ENCODE peak calls at places on chromosomes 12 and 14, in seven cellular contexts. One of them, this sample, is unnamed.

GRCh38 chr14:92846162-92846897 is 52.2 kb downstream of the GOLGA5 start:
- DNase-seq in neuronal stem cell: no peak
- DNase-seq in H9: no peak
- DNase-seq in IMR-90: peak; percentile 82
- DNase-seq in mesenchymal stem cell: peak; percentile 81
- DNase-seq in H1: no peak
- DNase-seq in trophoblast cell: peak; percentile 13
- DNase-seq in this sample: no peak

GRCh38 chr14:100375273-100375962 is 52.3 kb downstream of the SLC25A47 start:
- DNase-seq in neuronal stem cell: no peak
- DNase-seq in H9: peak; percentile 56
- DNase-seq in IMR-90: peak; percentile 99
- DNase-seq in mesenchymal stem cell: peak; percentile 99
- DNase-seq in H1: peak; percentile 49
- DNase-seq in trophoblast cell: no peak
- DNase-seq in this sample: peak; percentile 95

GRCh38 chr12:129911437-129912049 is 7.7 kb upstream of the TMEM132D start:
- DNase-seq in neuronal stem cell: peak; percentile 43
- DNase-seq in H9: peak; percentile 85
- DNase-seq in IMR-90: no peak
- DNase-seq in mesenchymal stem cell: no peak
- DNase-seq in H1: no peak
- DNase-seq in trophoblast cell: no peak
- DNase-seq in this sample: peak; percentile 61

GRCh38 chr14:78327426-78328210 is 157.4 kb downstream of the NRXN3 start:
- DNase-seq in neuronal stem cell: no peak
- DNase-seq in H9: no peak
- DNase-seq in IMR-90: no peak
- DNase-seq in mesenchymal stem cell: no peak
- DNase-seq in H1: peak; percentile 3
- DNase-seq in trophoblast cell: no peak
- DNase-seq in this sample: peak; percentile 90

GRCh38 chr14:103031956-103032355 is 25.4 kb downstream of the CDC42BPB start:
- DNase-seq in neuronal stem cell: no peak
- DNase-seq in H9: no peak
- DNase-seq in IMR-90: no peak
- DNase-seq in mesenchymal stem cell: no peak
- DNase-seq in H1: no peak
- DNase-seq in trophoblast cell: peak; percentile 31
- DNase-seq in this sample: peak; percentile 47

GRCh38 chr14:93207468-93208308 is 632 bp downstream of the UBR7 start:
- DNase-seq in neuronal stem cell: peak; percentile 49
- DNase-seq in H9: no peak
- DNase-seq in IMR-90: peak; percentile 64
- DNase-seq in mesenchymal stem cell: peak; percentile 79
- DNase-seq in H1: no peak
- DNase-seq in trophoblast cell: no peak
- DNase-seq in this sample: peak; percentile 70

GRCh38 chr14:60488175-60488574 is 2.3 kb upstream of the C14orf39 start:
- DNase-seq in neuronal stem cell: no peak
- DNase-seq in H9: no peak
- DNase-seq in IMR-90: no peak
- DNase-seq in mesenchymal stem cell: no peak
- DNase-seq in H1: no peak
- DNase-seq in trophoblast cell: no peak
- DNase-seq in this sample: no peak

GRCh38 chr14:68790656-68791077 is 2.2 kb downstream of the ZFP36L1 start:
- DNase-seq in neuronal stem cell: no peak
- DNase-seq in H9: no peak
- DNase-seq in IMR-90: no peak
- DNase-seq in mesenchymal stem cell: no peak
- DNase-seq in H1: no peak
- DNase-seq in trophoblast cell: no peak
- DNase-seq in this sample: peak; percentile 22

GRCh38 chr14:71720978-71721624 is 211.1 kb upstream of the RGS6 start:
- DNase-seq in neuronal stem cell: peak; percentile 36
- DNase-seq in H9: peak; percentile 73
- DNase-seq in IMR-90: peak; percentile 85
- DNase-seq in mesenchymal stem cell: peak; percentile 78
- DNase-seq in H1: peak; percentile 38
- DNase-seq in trophoblast cell: peak; percentile 86
- DNase-seq in this sample: peak; percentile 90

GRCh38 chr12:60205500-60205899 is 609.7 kb downstream of the SLC16A7 start:
- DNase-seq in neuronal stem cell: no peak
- DNase-seq in H9: no peak
- DNase-seq in IMR-90: peak; percentile 41
- DNase-seq in mesenchymal stem cell: peak; percentile 7
- DNase-seq in H1: no peak
- DNase-seq in trophoblast cell: no peak
- DNase-seq in this sample: peak; percentile 59

GRCh38 chr12:99745106-99745505 is 97.6 kb downstream of the GARIN6 start:
- DNase-seq in neuronal stem cell: no peak
- DNase-seq in H9: no peak
- DNase-seq in IMR-90: no peak
- DNase-seq in mesenchymal stem cell: no peak
- DNase-seq in H1: no peak
- DNase-seq in trophoblast cell: no peak
- DNase-seq in this sample: no peak

GRCh38 chr12:124457287-124458219 is 109.9 kb downstream of the NCOR2 start:
- DNase-seq in neuronal stem cell: no peak
- DNase-seq in H9: no peak
- DNase-seq in IMR-90: peak; percentile 44
- DNase-seq in mesenchymal stem cell: peak; percentile 37
- DNase-seq in H1: no peak
- DNase-seq in trophoblast cell: peak; percentile 70
- DNase-seq in this sample: no peak

GRCh38 chr12:66636771-66637170 is 42.1 kb downstream of the GRIP1 start:
- DNase-seq in neuronal stem cell: no peak
- DNase-seq in H9: no peak
- DNase-seq in IMR-90: no peak
- DNase-seq in mesenchymal stem cell: peak; percentile 5
- DNase-seq in H1: no peak
- DNase-seq in trophoblast cell: no peak
- DNase-seq in this sample: no peak

GRCh38 chr14:72894623-72895378 is 900 bp upstream of the DPF3 start:
- DNase-seq in neuronal stem cell: peak; percentile 44
- DNase-seq in H9: peak; percentile 59
- DNase-seq in IMR-90: no peak
- DNase-seq in mesenchymal stem cell: peak; percentile 45
- DNase-seq in H1: no peak
- DNase-seq in trophoblast cell: peak; percentile 23
- DNase-seq in this sample: peak; percentile 85

GRCh38 chr12:84165998-84166571 is 746.5 kb downstream of the SLC6A15 start:
- DNase-seq in neuronal stem cell: no peak
- DNase-seq in H9: no peak
- DNase-seq in IMR-90: no peak
- DNase-seq in mesenchymal stem cell: no peak
- DNase-seq in H1: no peak
- DNase-seq in trophoblast cell: no peak
- DNase-seq in this sample: no peak

GRCh38 chr12:49331360-49332222 is 5.4 kb downstream of the C1QL4 start:
- DNase-seq in neuronal stem cell: no peak
- DNase-seq in H9: peak; percentile 80
- DNase-seq in IMR-90: peak; percentile 76
- DNase-seq in mesenchymal stem cell: peak; percentile 86
- DNase-seq in H1: no peak
- DNase-seq in trophoblast cell: peak; percentile 68
- DNase-seq in this sample: peak; percentile 80

GRCh38 chr14:31992051-31992450 is 85.1 kb upstream of the ARHGAP5 start:
- DNase-seq in neuronal stem cell: no peak
- DNase-seq in H9: no peak
- DNase-seq in IMR-90: peak; percentile 40
- DNase-seq in mesenchymal stem cell: peak; percentile 94
- DNase-seq in H1: no peak
- DNase-seq in trophoblast cell: no peak
- DNase-seq in this sample: no peak

DNA sequence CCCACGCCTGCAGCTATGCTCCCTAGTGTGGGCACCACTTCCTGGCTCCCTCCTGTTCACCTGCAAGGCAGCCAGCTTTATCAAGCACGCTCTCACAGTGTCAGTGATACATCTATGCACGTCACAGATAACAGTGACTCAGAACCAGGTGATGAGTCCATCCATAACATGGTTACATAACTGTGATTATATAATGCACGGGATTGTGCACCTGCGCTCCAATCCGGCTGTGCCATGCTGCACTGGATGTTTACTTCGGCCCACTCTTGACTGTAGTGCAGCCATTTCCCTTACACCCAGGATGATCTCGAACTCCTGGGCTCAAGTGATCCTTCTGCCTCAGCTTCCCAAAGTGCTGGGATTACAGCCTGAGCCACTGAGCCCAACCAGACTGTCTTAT is 38.4 kb upstream of the CEP83 start:
- DNase-seq in neuronal stem cell: no peak
- DNase-seq in H9: no peak
- DNase-seq in IMR-90: no peak
- DNase-seq in mesenchymal stem cell: no peak
- DNase-seq in H1: no peak
- DNase-seq in trophoblast cell: no peak
- DNase-seq in this sample: peak; percentile 39
- H3K23ac ChIP-seq in neuronal stem cell: no peak overlapping the region
- H3K23ac ChIP-seq in H9: no peak overlapping the region
- H3K23ac ChIP-seq in IMR-90: no peak overlapping the region
- H3K23ac ChIP-seq in mesenchymal stem cell: no peak overlapping the region
- H3K23ac ChIP-seq in H1: no peak overlapping the region
- H3K23ac ChIP-seq in trophoblast cell: no peak overlapping the region
- H3K23ac ChIP-seq in this sample: no peak overlapping the region

DNA sequence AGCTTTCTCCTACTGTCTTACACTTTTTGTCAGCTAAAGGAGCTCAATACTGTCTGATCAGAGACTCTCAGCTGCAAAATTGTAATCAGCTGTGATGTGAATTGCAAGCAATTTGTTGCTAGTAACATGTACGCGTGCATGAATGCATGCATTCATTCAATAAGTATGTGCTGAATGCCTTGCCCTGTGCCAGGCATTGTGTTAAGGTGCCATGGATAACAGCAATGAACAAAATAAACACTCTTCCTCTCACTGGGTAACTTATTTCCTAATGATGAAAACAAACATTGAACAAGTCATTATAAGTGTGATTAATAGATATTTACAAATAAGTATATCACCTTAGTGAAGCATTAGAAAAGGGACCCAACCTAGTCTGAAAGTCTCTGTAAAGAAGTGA is 163.2 kb upstream of the ARID2 start:
- DNase-seq in neuronal stem cell: no peak
- DNase-seq in H9: no peak
- DNase-seq in IMR-90: no peak
- DNase-seq in mesenchymal stem cell: no peak
- DNase-seq in H1: no peak
- DNase-seq in trophoblast cell: no peak
- DNase-seq in this sample: no peak
- H3K23ac ChIP-seq in neuronal stem cell: no peak overlapping the region
- H3K23ac ChIP-seq in H9: no peak overlapping the region
- H3K23ac ChIP-seq in IMR-90: no peak overlapping the region
- H3K23ac ChIP-seq in mesenchymal stem cell: no peak overlapping the region
- H3K23ac ChIP-seq in H1: no peak overlapping the region
- H3K23ac ChIP-seq in trophoblast cell: no peak overlapping the region
- H3K23ac ChIP-seq in this sample: no peak overlapping the region

DNA sequence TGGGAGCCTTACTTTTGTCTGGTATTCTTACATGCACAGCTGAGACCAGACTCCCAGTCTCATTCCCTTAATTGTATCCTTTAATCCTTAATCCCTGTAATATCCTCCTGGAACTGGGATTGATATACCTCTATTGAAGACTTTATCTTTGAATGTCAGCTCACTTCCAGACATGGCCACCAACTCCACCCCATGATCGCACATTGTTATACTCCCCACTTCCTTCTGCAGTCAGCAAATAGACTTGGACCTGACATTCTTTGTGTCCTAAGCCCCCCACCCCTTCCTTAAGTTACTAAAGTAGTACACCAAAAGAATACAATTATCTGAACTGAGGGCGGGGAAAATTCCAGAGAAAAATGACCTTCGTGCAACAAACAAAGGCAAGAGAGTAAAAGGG is 8.6 kb upstream of the OSBPL8 start:
- DNase-seq in neuronal stem cell: no peak
- DNase-seq in H9: no peak
- DNase-seq in IMR-90: no peak
- DNase-seq in mesenchymal stem cell: no peak
- DNase-seq in H1: no peak
- DNase-seq in trophoblast cell: no peak
- DNase-seq in this sample: no peak
- H3K23ac ChIP-seq in neuronal stem cell: no peak overlapping the region
- H3K23ac ChIP-seq in H9: no peak overlapping the region
- H3K23ac ChIP-seq in IMR-90: no peak overlapping the region
- H3K23ac ChIP-seq in mesenchymal stem cell: no peak overlapping the region
- H3K23ac ChIP-seq in H1: no peak overlapping the region
- H3K23ac ChIP-seq in trophoblast cell: no peak overlapping the region
- H3K23ac ChIP-seq in this sample: no peak overlapping the region

GRCh38 chr14:104087505-104087904 is 2.0 kb downstream of the ASPG start:
- DNase-seq in neuronal stem cell: no peak
- DNase-seq in H9: no peak
- DNase-seq in IMR-90: no peak
- DNase-seq in mesenchymal stem cell: no peak
- DNase-seq in H1: no peak
- DNase-seq in trophoblast cell: no peak
- DNase-seq in this sample: no peak

GRCh38 chr14:104087981-104088850 is 2.7 kb downstream of the ASPG start:
- DNase-seq in neuronal stem cell: no peak
- DNase-seq in H9: no peak
- DNase-seq in IMR-90: no peak
- DNase-seq in mesenchymal stem cell: no peak
- DNase-seq in H1: no peak
- DNase-seq in trophoblast cell: no peak
- DNase-seq in this sample: no peak

GRCh38 chr14:104086210-104086660 is 735 bp downstream of the ASPG start:
- DNase-seq in neuronal stem cell: no peak
- DNase-seq in H9: peak; percentile 31
- DNase-seq in IMR-90: no peak
- DNase-seq in mesenchymal stem cell: no peak
- DNase-seq in H1: no peak
- DNase-seq in trophoblast cell: no peak
- DNase-seq in this sample: no peak

GRCh38 chr14:104085889-104086201 is 345 bp downstream of the ASPG start:
- DNase-seq in neuronal stem cell: no peak
- DNase-seq in H9: no peak
- DNase-seq in IMR-90: no peak
- DNase-seq in mesenchymal stem cell: no peak
- DNase-seq in H1: no peak
- DNase-seq in trophoblast cell: no peak
- DNase-seq in this sample: no peak

DNA sequence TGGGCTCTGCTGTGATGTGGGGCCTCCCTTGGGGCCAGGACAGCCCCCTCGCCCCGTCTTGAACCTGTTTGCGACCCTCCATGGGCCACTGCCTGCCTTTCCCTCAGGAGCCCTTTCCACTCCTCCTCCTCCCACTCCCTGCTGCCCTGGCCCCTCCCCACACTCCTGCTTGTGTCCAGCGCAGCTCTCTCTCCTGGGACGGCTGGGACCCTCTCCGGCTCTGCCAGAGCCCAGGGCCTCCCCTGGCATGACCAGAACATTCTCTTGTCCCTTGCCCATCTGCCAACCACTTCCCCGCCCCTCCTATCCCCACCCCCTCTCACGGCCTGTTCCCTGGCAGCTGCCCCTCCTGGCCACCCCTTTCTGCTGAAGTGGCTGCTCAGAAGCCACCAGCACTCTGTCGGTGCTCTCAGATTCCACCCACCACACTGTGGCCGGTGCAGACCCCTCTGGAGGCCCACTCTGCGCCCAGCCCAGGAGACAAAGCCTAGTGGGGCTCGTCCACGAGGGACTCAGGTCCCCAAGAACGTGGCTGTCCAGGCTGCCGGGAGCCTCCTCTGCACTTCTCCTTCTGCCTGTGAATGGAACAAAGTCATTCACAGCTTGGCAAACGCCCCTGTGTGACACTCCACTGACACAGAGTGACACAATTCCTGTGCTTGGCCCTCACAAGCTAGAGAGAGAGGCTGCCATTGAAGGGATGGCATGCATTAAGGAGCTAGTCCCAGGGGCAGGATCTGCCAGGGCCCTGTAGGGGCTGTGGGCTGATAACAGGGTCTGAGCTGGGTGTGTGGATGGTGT is 1.4 kb downstream of the ASPG start:
- DNase-seq in neuronal stem cell: no peak
- DNase-seq in H9: peak; percentile 28
- DNase-seq in IMR-90: no peak
- DNase-seq in mesenchymal stem cell: no peak
- DNase-seq in H1: no peak
- DNase-seq in trophoblast cell: no peak
- DNase-seq in this sample: no peak
- H3K23ac ChIP-seq in neuronal stem cell: peak overlapping the region; percentile 80
- H3K23ac ChIP-seq in H9: no peak overlapping the region
- H3K23ac ChIP-seq in IMR-90: no peak overlapping the region
- H3K23ac ChIP-seq in mesenchymal stem cell: no peak overlapping the region
- H3K23ac ChIP-seq in H1: no peak overlapping the region
- H3K23ac ChIP-seq in trophoblast cell: no peak overlapping the region
- H3K23ac ChIP-seq in this sample: no peak overlapping the region